ENCODE peak calls at places on chromosome 12, in five cellular contexts. Q is PC-3, U is T-helper 17 cell, O is mucosa of gallbladder, M is IMR-90. H is an unnamed sample.

GRCh38 chr12:77204055-77204454 is 138.7 kb upstream of the E2F7 start:
- DNase-seq in Q (peak), U (no peak), O (no peak), M (peak), H (no peak)

GRCh38 chr12:65946821-65947220 is 122.5 kb downstream of the HMGA2 start:
- DNase-seq in Q (no peak), U (no peak), O (no peak), M (peak), H (no peak)

GRCh38 chr12:65209655-65210043 is 40.3 kb downstream of the LEMD3 start:
- DNase-seq in Q (no peak), U (no peak), O (no peak), M (no peak), H (no peak)

GRCh38 chr12:107091381-107091780 is 2.0 kb downstream of the CRY1 start:
- DNase-seq in Q (peak), U (no peak), O (peak), M (peak), H (no peak)

GRCh38 chr12:12890492-12890814 is 909 bp upstream of the GPRC5A start:
- DNase-seq in Q (no peak), U (no peak), O (no peak), M (peak), H (no peak)

GRCh38 chr12:11540615-11541014 is 108.9 kb upstream of the ETV6 start:
- DNase-seq in Q (no peak), U (no peak), O (no peak), M (no peak), H (no peak)

GRCh38 chr12:128450810-128451209 is 183.8 kb downstream of the TMEM132C start:
- DNase-seq in Q (no peak), U (no peak), O (no peak), M (no peak), H (no peak)

GRCh38 chr12:98744692-98745091 is 99.6 kb downstream of the APAF1 start:
- DNase-seq in Q (no peak), U (no peak), O (no peak), M (no peak), H (no peak)

GRCh38 chr12:44873898-44874297 is 2.2 kb downstream of the NELL2 start:
- DNase-seq in Q (peak), U (no peak), O (no peak), M (peak), H (no peak)

GRCh38 chr12:45243963-45244362 is 28.1 kb downstream of the ANO6 start:
- DNase-seq in Q (no peak), U (no peak), O (no peak), M (no peak), H (no peak)